ENCODE peak calls at places on chromosomes 1 and 21, in seven cellular contexts. N, T, J, O, X, L and K are unnamed samples.

GRCh38 chr1:43258370-43258769 is 11.4 kb upstream of the TMEM125 start:
- DNase-seq in N (no peak), T (no peak), J (no peak), O (no peak), X (no peak), L (no peak), K (no peak)

GRCh38 chr1:70807088-70807664 is 240.4 kb downstream of the PTGER3 start:
- DNase-seq in N (no peak), T (no peak), J (no peak), O (no peak), X (no peak), L (no peak), K (no peak)

GRCh38 chr1:63824386-63824898 is 50.6 kb downstream of the ROR1 start:
- DNase-seq in N (no peak), T (no peak), J (no peak), O (no peak), X (no peak), L (no peak), K (no peak)

GRCh38 chr21:41901099-41901498 is 22.0 kb upstream of the PRDM15 start:
- DNase-seq in N (peak; percentile 53), T (no peak), J (no peak), O (no peak), X (no peak), L (no peak), K (no peak)

GRCh38 chr21:42721341-42721824 is 68.0 kb downstream of the PDE9A start:
- DNase-seq in N (no peak), T (no peak), J (peak; percentile 7), O (no peak), X (no peak), L (no peak), K (no peak)

GRCh38 chr21:38597436-38597835 is 99.2 kb upstream of the ERG start:
- DNase-seq in N (no peak), T (no peak), J (peak; percentile 3), O (no peak), X (no peak), L (no peak), K (no peak)

GRCh38 chr1:15332952-15333715 is 76.6 kb upstream of the EFHD2 start:
- DNase-seq in N (no peak), T (no peak), J (no peak), O (no peak), X (no peak), L (no peak), K (no peak)

GRCh38 chr1:77096496-77097255 is 122.6 kb downstream of the PIGK start:
- DNase-seq in N (no peak), T (no peak), J (no peak), O (no peak), X (no peak), L (no peak), K (no peak)

GRCh38 chr1:234709473-234710279 is 99.7 kb upstream of the IRF2BP2 start:
- DNase-seq in N (no peak), T (no peak), J (no peak), O (no peak), X (peak; percentile 60), L (no peak), K (no peak)

GRCh38 chr1:172914517-172915144 is 136.1 kb downstream of the TNFSF18 start:
- DNase-seq in N (no peak), T (no peak), J (peak; percentile 73), O (no peak), X (no peak), L (no peak), K (no peak)

GRCh38 chr1:24657781-24658180 is 14.7 kb downstream of the SRRM1 start:
- DNase-seq in N (no peak), T (no peak), J (no peak), O (no peak), X (no peak), L (no peak), K (no peak)

GRCh38 chr21:36059823-36060158 is 535 bp downstream of the SETD4 start:
- DNase-seq in N (peak; percentile 30), T (peak; percentile 56), J (peak; percentile 53), O (peak; percentile 64), X (peak; percentile 74), L (peak; percentile 32), K (no peak)

GRCh38 chr1:155050560-155051341 is at the start of gene ADAM15:
- DNase-seq in N (peak; percentile 91), T (peak; percentile 98), J (peak; percentile 86), O (peak; percentile 98), X (peak; percentile 93), L (peak; percentile 64), K (peak; percentile 75)

GRCh38 chr1:64519921-64520320 is 50.0 kb downstream of the CACHD1 start:
- DNase-seq in N (peak; percentile 43), T (no peak), J (no peak), O (no peak), X (no peak), L (no peak), K (peak; percentile 57)

GRCh38 chr1:19975423-19976193 is 3.8 kb downstream of the PLA2G2A start:
- DNase-seq in N (no peak), T (no peak), J (no peak), O (no peak), X (no peak), L (no peak), K (no peak)

GRCh38 chr1:115596080-115596795 is 45.5 kb upstream of the VANGL1 start:
- DNase-seq in N (no peak), T (no peak), J (peak; percentile 81), O (no peak), X (no peak), L (no peak), K (peak; percentile 14)

GRCh38 chr1:207035877-207036558 is 3.5 kb upstream of the C1orf116 start:
- DNase-seq in N (no peak), T (no peak), J (peak; percentile 71), O (no peak), X (no peak), L (no peak), K (no peak)

GRCh38 chr1:155717041-155717440 is 28.1 kb downstream of the DAP3 start:
- DNase-seq in N (no peak), T (no peak), J (no peak), O (no peak), X (no peak), L (no peak), K (no peak)

GRCh38 chr21:33041981-33042380 is 16.2 kb downstream of the OLIG2 start:
- DNase-seq in N (no peak), T (no peak), J (peak; percentile 51), O (no peak), X (no peak), L (no peak), K (no peak)

GRCh38 chr1:6094801-6095505 is 49.3 kb downstream of the KCNAB2 start:
- DNase-seq in N (no peak), T (no peak), J (no peak), O (no peak), X (no peak), L (no peak), K (no peak)

GRCh38 chr1:111730282-111730681 is 8.9 kb downstream of the INKA2 start:
- DNase-seq in N (no peak), T (no peak), J (no peak), O (no peak), X (no peak), L (no peak), K (no peak)

GRCh38 chr1:91619881-91620280 is 119.2 kb downstream of the CDC7 start:
- DNase-seq in N (no peak), T (no peak), J (no peak), O (no peak), X (no peak), L (no peak), K (no peak)